ENCODE peak calls at places on chromosomes 3 and 15, in seven cellular contexts. T is right atrium auricular region, J is AG04450, A is hepatocyte, Y is left ventricle myocardium inferior, W is HCT116, D is aorta. Z is an unnamed sample.

GRCh38 chr3:158768881-158769518 is 32.9 kb upstream of the MFSD1 start:
- DNase-seq in T (no peak), J (peak; percentile 92), A (peak; percentile 72), Y (no peak), W (no peak), D (no peak), Z (no peak)

GRCh38 chr15:68553994-68554715 is 24.6 kb upstream of the CORO2B start:
- DNase-seq in T (peak; percentile 70), J (peak; percentile 18), A (peak; percentile 86), Y (no peak), W (peak; percentile 54), D (peak; percentile 70), Z (peak; percentile 56)

GRCh38 chr3:127525373-127525772 is 65.2 kb downstream of the TPRA1 start:
- DNase-seq in T (no peak), J (no peak), A (peak; percentile 48), Y (no peak), W (peak; percentile 78), D (no peak), Z (no peak)

GRCh38 chr15:29888651-29889050 is 66.4 kb upstream of the TJP1 start:
- DNase-seq in T (no peak), J (peak; percentile 44), A (peak; percentile 31), Y (no peak), W (no peak), D (no peak), Z (no peak)

GRCh38 chr3:172522871-172523818 is at the start of gene TNFSF10:
- DNase-seq in T (peak; percentile 80), J (no peak), A (peak; percentile 60), Y (peak; percentile 63), W (no peak), D (peak; percentile 80), Z (no peak)

GRCh38 chr3:119672791-119673190 is 4.4 kb downstream of the COX17 start:
- DNase-seq in T (no peak), J (no peak), A (no peak), Y (no peak), W (no peak), D (no peak), Z (no peak)

GRCh38 chr3:37691213-37691830 is 170.4 kb upstream of the CTDSPL start:
- DNase-seq in T (peak; percentile 46), J (no peak), A (no peak), Y (no peak), W (no peak), D (no peak), Z (no peak)

GRCh38 chr15:52334491-52335160 is 39.0 kb upstream of the MYO5C start:
- DNase-seq in T (no peak), J (no peak), A (no peak), Y (no peak), W (no peak), D (no peak), Z (no peak)

GRCh38 chr3:34229871-34230270 is 431.4 kb downstream of the PDCD6IP start:
- DNase-seq in T (no peak), J (no peak), A (peak; percentile 21), Y (no peak), W (no peak), D (no peak), Z (no peak)

GRCh38 chr15:69417581-69417980 is 3.4 kb downstream of the KIF23 start:
- DNase-seq in T (no peak), J (no peak), A (no peak), Y (no peak), W (no peak), D (no peak), Z (no peak)

GRCh38 chr3:25515131-25515530 is 87.1 kb downstream of the RARB start:
- DNase-seq in T (no peak), J (no peak), A (no peak), Y (no peak), W (no peak), D (no peak), Z (no peak)

GRCh38 chr15:99140590-99140989 is 35.7 kb downstream of the SYNM start:
- DNase-seq in T (no peak), J (no peak), A (no peak), Y (no peak), W (no peak), D (no peak), Z (no peak)

GRCh38 chr3:64321747-64322146 is 96.5 kb upstream of the PRICKLE2 start:
- DNase-seq in T (no peak), J (peak; percentile 48), A (peak; percentile 60), Y (no peak), W (no peak), D (no peak), Z (no peak)

GRCh38 chr3:126474498-126475410 is 937 bp downstream of the ZXDC start:
- DNase-seq in T (peak; percentile 62), J (no peak), A (peak; percentile 71), Y (no peak), W (peak; percentile 16), D (peak; percentile 70), Z (no peak)

GRCh38 chr3:126472277-126473006 is 3.2 kb downstream of the ZXDC start:
- DNase-seq in T (peak; percentile 93), J (no peak), A (peak; percentile 86), Y (peak; percentile 39), W (peak; percentile 12), D (peak; percentile 85), Z (peak; percentile 91)

GRCh38 chr3:126475411-126476114 is at the start of gene ZXDC:
- DNase-seq in T (peak; percentile 92), J (peak; percentile 79), A (peak; percentile 98), Y (peak; percentile 95), W (peak; percentile 85), D (peak; percentile 97), Z (no peak)

GRCh38 chr3:126476166-126476975 is 680 bp upstream of the ZXDC start:
- DNase-seq in T (peak; percentile 67), J (no peak), A (no peak), Y (no peak), W (peak; percentile 54), D (peak; percentile 74), Z (no peak)

GRCh38 chr3:126473292-126474168 is 2.2 kb downstream of the ZXDC start:
- DNase-seq in T (no peak), J (no peak), A (no peak), Y (no peak), W (no peak), D (no peak), Z (no peak)
- H3K4me3 ChIP-seq in T (peak overlapping the region; percentile 76), J (peak overlapping the region; percentile 43), A (peak overlapping the region; percentile 27), Y (peak overlapping the region; percentile 81), W (no peak overlapping the region), D (peak overlapping the region; percentile 27), Z (peak overlapping the region; percentile 55)

DNA sequence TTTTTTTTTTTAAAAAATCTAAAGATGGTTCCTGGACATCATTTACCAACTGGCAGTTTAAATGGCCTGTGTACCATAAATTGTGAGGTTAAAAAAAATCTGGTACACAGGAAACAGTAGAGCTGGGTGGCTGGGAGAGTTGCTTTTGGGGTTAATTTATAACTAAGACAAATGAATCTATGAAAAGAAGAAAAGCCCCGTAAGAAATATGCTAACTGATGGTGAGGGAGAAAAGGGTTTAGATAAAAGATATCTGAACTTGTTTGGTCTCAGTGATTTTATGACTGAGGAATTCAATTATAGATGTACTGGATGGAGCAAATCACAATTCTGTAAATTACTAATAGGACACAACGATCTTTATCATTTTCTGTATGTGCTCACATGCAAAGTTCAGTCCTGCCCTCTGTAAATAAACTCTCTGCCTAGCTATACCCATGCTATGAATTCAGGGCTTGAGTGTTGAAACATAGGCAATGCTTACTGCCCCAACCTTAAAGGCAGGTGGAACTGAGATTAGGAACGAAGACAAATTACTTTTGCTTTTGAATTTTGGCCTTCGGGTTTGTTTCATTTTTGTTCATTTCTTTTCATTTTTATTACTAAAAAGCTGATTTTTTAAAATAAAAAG is 28.0 kb downstream of the PPARG start:
- DNase-seq in T (no peak), J (no peak), A (peak; percentile 5), Y (no peak), W (no peak), D (no peak), Z (no peak)
- H3K27ac ChIP-seq in T (peak overlapping the region; percentile 3), J (no peak overlapping the region), A (no peak overlapping the region), Y (peak overlapping the region; percentile 76), W (no peak overlapping the region), D (no peak overlapping the region), Z (no peak overlapping the region)

GRCh38 chr3:105944721-105945120 is 75.9 kb upstream of the CBLB start:
- DNase-seq in T (no peak), J (peak; percentile 29), A (no peak), Y (no peak), W (no peak), D (no peak), Z (no peak)
- H3K4me3 ChIP-seq in T (no peak overlapping the region), J (no peak overlapping the region), A (no peak overlapping the region), Y (no peak overlapping the region), W (no peak overlapping the region), D (no peak overlapping the region), Z (no peak overlapping the region)

GRCh38 chr3:11570789-11571495 is 72.8 kb downstream of the VGLL4 start:
- DNase-seq in T (no peak), J (no peak), A (no peak), Y (no peak), W (no peak), D (no peak), Z (peak; percentile 84)

GRCh38 chr3:11567516-11568467 is 75.9 kb downstream of the VGLL4 start:
- DNase-seq in T (no peak), J (no peak), A (no peak), Y (no peak), W (peak; percentile 80), D (peak; percentile 89), Z (no peak)

GRCh38 chr3:11569156-11569741 is 74.5 kb downstream of the VGLL4 start:
- DNase-seq in T (peak; percentile 54), J (no peak), A (no peak), Y (no peak), W (no peak), D (no peak), Z (no peak)

GRCh38 chr3:11568503-11569155 is 75.1 kb downstream of the VGLL4 start:
- DNase-seq in T (peak; percentile 90), J (peak; percentile 75), A (peak; percentile 44), Y (peak; percentile 62), W (peak; percentile 59), D (peak; percentile 94), Z (peak; percentile 87)

GRCh38 chr3:11570251-11570650 is 73.5 kb downstream of the VGLL4 start:
- DNase-seq in T (no peak), J (no peak), A (no peak), Y (no peak), W (no peak), D (no peak), Z (peak; percentile 77)
- H3K27ac ChIP-seq in T (peak overlapping the region; percentile 31), J (peak overlapping the region; percentile 100), A (no peak overlapping the region), Y (peak overlapping the region; percentile 84), W (no peak overlapping the region), D (peak overlapping the region; percentile 81), Z (peak overlapping the region; percentile 96)

DNA sequence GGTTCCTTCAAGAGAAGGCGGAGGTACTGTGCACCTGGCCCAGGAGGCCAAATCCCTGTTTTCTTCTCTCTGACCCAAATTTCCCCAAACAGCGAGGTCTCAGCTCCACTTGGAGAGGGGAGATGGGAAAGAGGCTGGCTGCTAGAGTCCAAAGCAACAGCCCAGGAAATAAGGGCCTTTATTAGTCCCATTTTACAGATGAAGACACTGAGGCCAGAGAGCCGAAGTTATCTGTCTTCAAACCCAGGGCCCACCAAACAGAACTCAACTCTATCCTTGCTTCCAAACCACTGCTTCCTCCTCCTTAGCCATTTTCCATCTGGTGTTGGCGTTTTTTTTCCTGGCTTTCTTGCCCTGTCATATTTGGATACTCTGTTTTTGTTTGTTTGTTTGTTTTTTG is 22.0 kb upstream of the FLNB start:
- DNase-seq in T (no peak), J (no peak), A (no peak), Y (no peak), W (no peak), D (no peak), Z (no peak)
- H3K4me3 ChIP-seq in T (no peak overlapping the region), J (no peak overlapping the region), A (no peak overlapping the region), Y (no peak overlapping the region), W (no peak overlapping the region), D (no peak overlapping the region), Z (no peak overlapping the region)

Z was measured in vagina.